ENCODE peak calls at places on chromosomes 16 and 17, in six cellular contexts. R is left lung; K is Jurkat, Clone E6-1; D is cardiac muscle cell; F is skeletal muscle cell; C is astrocyte of the spinal cord. Q is an unnamed sample.

GRCh38 chr17:45338996-45339535 is 22.2 kb upstream of the MAP3K14 start:
- DNase-seq in R (no peak), K (no peak), D (no peak), F (no peak), C (no peak), Q (no peak)

GRCh38 chr16:20901441-20902112 is 1.0 kb downstream of the LYRM1 start:
- DNase-seq in R (peak), K (no peak), D (peak), F (no peak), C (peak), Q (no peak)

GRCh38 chr17:66764559-66764958 is 70.4 kb upstream of the CACNG5 start:
- DNase-seq in R (no peak), K (no peak), D (no peak), F (no peak), C (no peak), Q (no peak)

GRCh38 chr17:550041-550398 is 164.6 kb downstream of the VPS53 start:
- DNase-seq in R (no peak), K (no peak), D (no peak), F (no peak), C (peak), Q (no peak)

GRCh38 chr17:61567045-61567802 is 23.8 kb downstream of the NACA2 start:
- DNase-seq in R (no peak), K (no peak), D (no peak), F (no peak), C (no peak), Q (no peak)

GRCh38 chr17:82956726-82957468 is 117.1 kb upstream of the ZNF750 start:
- DNase-seq in R (peak), K (no peak), D (no peak), F (no peak), C (no peak), Q (no peak)

GRCh38 chr16:15961060-15961511 is 11.7 kb downstream of the ABCC1 start:
- DNase-seq in R (no peak), K (peak), D (no peak), F (no peak), C (peak), Q (no peak)

GRCh38 chr17:79420318-79421243 is 190.3 kb downstream of the RBFOX3 start:
- DNase-seq in R (no peak), K (no peak), D (peak), F (no peak), C (no peak), Q (no peak)

GRCh38 chr17:35684046-35684802 is 47.2 kb upstream of the RASL10B start:
- DNase-seq in R (no peak), K (no peak), D (no peak), F (peak), C (peak), Q (peak)

GRCh38 chr17:1460233-1460632 is 4.2 kb upstream of the CRK start:
- DNase-seq in R (peak), K (no peak), D (no peak), F (no peak), C (no peak), Q (no peak)

GRCh38 chr16:5706206-5706605 is 608.6 kb upstream of the EEF2KMT start:
- DNase-seq in R (no peak), K (no peak), D (no peak), F (no peak), C (no peak), Q (no peak)

GRCh38 chr16:50196736-50197135 is 43.6 kb downstream of the TENT4B start:
- DNase-seq in R (no peak), K (peak), D (no peak), F (no peak), C (peak), Q (no peak)

GRCh38 chr17:4179071-4179470 is 36.1 kb downstream of the CYB5D2 start:
- DNase-seq in R (peak), K (no peak), D (no peak), F (no peak), C (no peak), Q (no peak)

GRCh38 chr17:3729881-3730280 is 6.2 kb downstream of the HASPIN start:
- DNase-seq in R (no peak), K (no peak), D (no peak), F (no peak), C (no peak), Q (no peak)

GRCh38 chr16:71883849-71884638 is at the start of gene ZNF821:
- DNase-seq in R (peak), K (peak), D (peak), F (peak), C (peak), Q (no peak)

GRCh38 chr16:68732068-68732680 is 4.9 kb upstream of the CDH1 start:
- DNase-seq in R (peak), K (no peak), D (peak), F (no peak), C (peak), Q (no peak)

GRCh38 chr17:80738406-80738805 is 193.8 kb downstream of the RPTOR start:
- DNase-seq in R (no peak), K (no peak), D (no peak), F (no peak), C (no peak), Q (no peak)
- H3K4me3 ChIP-seq in R (no peak), K (no peak), D (no peak), F (no peak), C (no peak), Q (no peak)

GRCh38 chr17:55723488-55723848 is 804 bp upstream of the TMEM100 start:
- DNase-seq in R (no peak), K (no peak), D (no peak), F (no peak), C (no peak), Q (no peak)

GRCh38 chr17:55722016-55722706 is 503 bp downstream of the TMEM100 start:
- DNase-seq in R (no peak), K (no peak), D (peak), F (no peak), C (peak), Q (no peak)

GRCh38 chr17:55726440-55726839 is 3.8 kb upstream of the TMEM100 start:
- DNase-seq in R (no peak), K (no peak), D (no peak), F (peak), C (peak), Q (peak)

GRCh38 chr17:55720917-55721836 is 1.5 kb downstream of the TMEM100 start:
- DNase-seq in R (no peak), K (no peak), D (peak), F (no peak), C (no peak), Q (no peak)

GRCh38 chr17:55722742-55723487 is at the start of gene TMEM100:
- DNase-seq in R (no peak), K (no peak), D (no peak), F (peak), C (peak), Q (peak)
- H3K4me3 ChIP-seq in R (peak), K (no peak), D (no peak), F (peak), C (peak), Q (no peak)

GRCh38 chr16:85204242-85205010 is 92.2 kb upstream of the CIBAR2 start:
- DNase-seq in R (no peak), K (no peak), D (no peak), F (peak), C (peak), Q (no peak)
- H3K4me3 ChIP-seq in R (no peak), K (no peak), D (no peak), F (no peak), C (no peak), Q (no peak)

GRCh38 chr16:56610609-56611111 is 2.3 kb downstream of the MT2A start:
- DNase-seq in R (no peak), K (peak), D (no peak), F (no peak), C (no peak), Q (no peak)
- H3K4me3 ChIP-seq in R (no peak), K (no peak), D (no peak), F (peak), C (no peak), Q (no peak)

GRCh38 chr16:19649980-19650379 is 68.0 kb downstream of the KNOP1 start:
- DNase-seq in R (no peak), K (no peak), D (no peak), F (no peak), C (no peak), Q (no peak)
- H3K4me3 ChIP-seq in R (no peak), K (no peak), D (no peak), F (no peak), C (no peak), Q (no peak)

GRCh38 chr17:14331982-14332298 is 31.1 kb downstream of the HS3ST3B1 start:
- DNase-seq in R (no peak), K (no peak), D (no peak), F (no peak), C (no peak), Q (no peak)

GRCh38 chr17:14332331-14332730 is 31.4 kb downstream of the HS3ST3B1 start:
- DNase-seq in R (no peak), K (no peak), D (no peak), F (no peak), C (no peak), Q (no peak)

GRCh38 chr17:14331200-14331981 is 30.5 kb downstream of the HS3ST3B1 start:
- DNase-seq in R (no peak), K (no peak), D (no peak), F (no peak), C (no peak), Q (no peak)

GRCh38 chr17:14330492-14330920 is 29.6 kb downstream of the HS3ST3B1 start:
- DNase-seq in R (no peak), K (no peak), D (no peak), F (peak), C (no peak), Q (no peak)

GRCh38 chr17:14329900-14330491 is 29.1 kb downstream of the HS3ST3B1 start:
- DNase-seq in R (no peak), K (peak), D (no peak), F (no peak), C (no peak), Q (no peak)
- H3K4me3 ChIP-seq in R (no peak), K (no peak), D (no peak), F (no peak), C (no peak), Q (no peak)

DNA sequence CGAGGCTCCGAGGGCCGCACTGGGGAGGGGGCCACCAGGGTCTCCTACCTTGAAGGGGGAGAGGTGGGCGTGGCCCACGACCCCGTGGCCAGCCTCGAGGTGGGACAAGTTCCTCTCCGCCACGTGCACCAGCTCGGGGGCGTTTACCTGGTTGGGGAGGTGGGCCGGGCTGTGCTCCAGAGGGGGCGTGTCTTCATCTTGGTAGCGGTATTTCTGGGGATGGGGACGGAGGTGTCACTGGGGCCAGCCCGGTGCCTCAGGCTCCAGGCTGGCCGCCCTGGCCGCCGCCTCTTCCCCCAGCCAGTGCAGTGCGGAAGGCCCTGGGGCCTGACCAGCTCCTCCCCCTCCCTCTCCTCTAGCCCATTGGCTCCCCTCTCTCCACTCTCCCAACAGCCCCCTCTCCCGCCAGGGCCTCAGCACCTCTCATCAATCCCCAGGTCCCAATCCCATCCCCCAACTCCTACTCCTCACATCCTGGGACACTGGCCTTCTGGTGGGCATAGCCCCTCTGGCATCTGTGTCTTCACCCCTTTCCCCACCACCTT is 11.5 kb downstream of the DLG4 start:
- DNase-seq in R (no peak), K (no peak), D (peak), F (no peak), C (no peak), Q (no peak)
- H3K4me3 ChIP-seq in R (no peak), K (no peak), D (no peak), F (no peak), C (no peak), Q (no peak)

Q was measured in kidney epithelial cell.